ENCODE peak calls at places on chromosomes 11 and 22, in six cellular contexts. One of them, this sample, is unnamed.

GRCh38 chr11:35035894-35036408 is 103.0 kb upstream of the CD44 start:
- DNase-seq in AG08396: peak
- DNase-seq in iPS DF 19.7: no peak
- DNase-seq in psoas muscle: no peak
- DNase-seq in kidney glomerular epithelial cell: peak
- DNase-seq in Panc1: no peak
- DNase-seq in this sample: no peak

GRCh38 chr11:79447039-79447438 is 6.2 kb upstream of the TENM4 start:
- DNase-seq in AG08396: no peak
- DNase-seq in iPS DF 19.7: no peak
- DNase-seq in psoas muscle: no peak
- DNase-seq in kidney glomerular epithelial cell: no peak
- DNase-seq in Panc1: no peak
- DNase-seq in this sample: no peak

GRCh38 chr11:65487467-65488272 is 11.2 kb upstream of the MALAT1 start:
- DNase-seq in AG08396: peak
- DNase-seq in iPS DF 19.7: peak
- DNase-seq in psoas muscle: peak
- DNase-seq in kidney glomerular epithelial cell: peak
- DNase-seq in Panc1: peak
- DNase-seq in this sample: peak

GRCh38 chr11:131694526-131695424 is 324.4 kb downstream of the NTM start:
- DNase-seq in AG08396: peak
- DNase-seq in iPS DF 19.7: no peak
- DNase-seq in psoas muscle: peak
- DNase-seq in kidney glomerular epithelial cell: peak
- DNase-seq in Panc1: peak
- DNase-seq in this sample: peak

GRCh38 chr22:47030881-47031627 is 268.6 kb downstream of the TBC1D22A start:
- DNase-seq in AG08396: no peak
- DNase-seq in iPS DF 19.7: no peak
- DNase-seq in psoas muscle: peak
- DNase-seq in kidney glomerular epithelial cell: no peak
- DNase-seq in Panc1: no peak
- DNase-seq in this sample: no peak

GRCh38 chr11:118012083-118012669 is 26.0 kb downstream of the IL10RA start:
- DNase-seq in AG08396: no peak
- DNase-seq in iPS DF 19.7: no peak
- DNase-seq in psoas muscle: peak
- DNase-seq in kidney glomerular epithelial cell: peak
- DNase-seq in Panc1: no peak
- DNase-seq in this sample: peak

GRCh38 chr11:88411265-88411664 is 73.7 kb upstream of the CTSC start:
- DNase-seq in AG08396: peak
- DNase-seq in iPS DF 19.7: no peak
- DNase-seq in psoas muscle: no peak
- DNase-seq in kidney glomerular epithelial cell: peak
- DNase-seq in Panc1: no peak
- DNase-seq in this sample: no peak

GRCh38 chr11:31340903-31341572 is 28.5 kb downstream of the DCDC1 start:
- DNase-seq in AG08396: peak
- DNase-seq in iPS DF 19.7: no peak
- DNase-seq in psoas muscle: no peak
- DNase-seq in kidney glomerular epithelial cell: no peak
- DNase-seq in Panc1: peak
- DNase-seq in this sample: peak

This sample was measured in H1.